ENCODE peak calls at places on chromosome 3, in seven cellular contexts. M is Daoy, N is NCI-H2081, Q is thoracic aorta, I is SW 1271, A is left cardiac atrium, U is GM03348. F is an unnamed sample.

GRCh38 chr3:70947584-70947983 is 635.1 kb upstream of the MDFIC2 start:
- DNase-seq in Q (no peak), U (no peak), A (no peak), M (no peak), I (no peak), N (no peak), F (no peak)

GRCh38 chr3:82707035-82707434 is 945.6 kb upstream of the GBE1 start:
- DNase-seq in N (no peak), Q (no peak), M (no peak), U (no peak), I (no peak), A (no peak), F (no peak)

GRCh38 chr3:175288616-175289015 is 429.5 kb downstream of the NAALADL2 start:
- DNase-seq in A (no peak), M (no peak), U (no peak), Q (no peak), I (no peak), N (no peak), F (no peak)

GRCh38 chr3:37974121-37974927 is 16.3 kb upstream of the VILL start:
- DNase-seq in U (peak), Q (no peak), N (peak), M (peak), I (no peak), A (peak), F (peak)

GRCh38 chr3:61986473-61986872 is 386.9 kb downstream of the FEZF2 start:
- DNase-seq in A (no peak), N (no peak), I (no peak), M (no peak), Q (no peak), U (no peak), F (no peak)

GRCh38 chr3:77328631-77329030 is 288.7 kb downstream of the ROBO2 start:
- DNase-seq in N (no peak), I (no peak), Q (no peak), A (no peak), U (no peak), M (no peak), F (no peak)

GRCh38 chr3:172104471-172105072 is 65.2 kb downstream of the FNDC3B start:
- DNase-seq in N (peak), U (no peak), M (peak), I (no peak), Q (no peak), A (no peak), F (peak)

GRCh38 chr3:189049458-189050231 is 122.1 kb upstream of the TPRG1 start:
- DNase-seq in N (no peak), Q (no peak), A (no peak), I (no peak), M (no peak), U (no peak), F (no peak)

GRCh38 chr3:52121459-52121795 is 32.8 kb downstream of the POC1A start:
- DNase-seq in I (no peak), U (no peak), A (peak), N (no peak), Q (no peak), M (no peak), F (no peak)

GRCh38 chr3:130379274-130379673 is 33.8 kb downstream of the COL6A5 start:
- DNase-seq in I (no peak), Q (no peak), N (no peak), M (peak), U (no peak), A (no peak), F (no peak)

GRCh38 chr3:170751083-170751893 is 118.7 kb downstream of the RPL22L1 start:
- DNase-seq in I (no peak), M (peak), U (peak), N (peak), A (peak), Q (peak), F (no peak)

GRCh38 chr3:134904796-134905646 is 110.0 kb downstream of the EPHB1 start:
- DNase-seq in Q (no peak), N (no peak), A (no peak), U (peak), M (peak), I (no peak), F (no peak)

F was measured in NCI-H748 treated with DMSO at 0.1 percent for 48 hours.